ENCODE peak calls at places on chromosomes 6 and 20, in nine cellular contexts. W is PC-3, X is Panc1, S is esophagus squamous epithelium, D is lung, I is stomach, K is hepatocyte, E is lower lobe of right lung, V is suprapubic skin. L is an unnamed sample. For H3K4me1, the result is how much of the 10 kb centered on the place peaks cover.

GRCh38 chr6:13479971-13480434 is 7.4 kb downstream of the GFOD1 start:
- DNase-seq in I (no peak), E (no peak), K (no peak), D (no peak), W (no peak), X (no peak), S (no peak), V (no peak), L (no peak)

GRCh38 chr6:5851261-5851757 is 155.4 kb downstream of the NRN1 start:
- DNase-seq in K (peak), D (peak), W (no peak), I (peak), S (no peak), V (no peak), X (no peak), E (peak), L (no peak)

GRCh38 chr20:51446656-51447055 is 95.9 kb downstream of the NFATC2 start:
- DNase-seq in I (no peak), D (peak), K (peak), V (no peak), W (peak), S (no peak), X (peak), E (no peak), L (no peak)

GRCh38 chr6:80454197-80454596 is 347.7 kb downstream of the BCKDHB start:
- DNase-seq in W (peak), I (no peak), D (no peak), X (no peak), V (no peak), S (no peak), E (no peak), K (no peak), L (no peak)

GRCh38 chr6:44489912-44490604 is 102.6 kb downstream of the CDC5L start:
- DNase-seq in S (no peak), D (no peak), X (peak), W (peak), V (no peak), K (peak), I (no peak), E (no peak), L (peak)

GRCh38 chr6:156828280-156828703 is 51.1 kb downstream of the ARID1B start:
- DNase-seq in I (no peak), V (no peak), S (no peak), K (peak), D (no peak), W (peak), E (no peak), X (peak), L (no peak)

GRCh38 chr20:39019805-39020325 is 57.7 kb downstream of the DHX35 start:
- DNase-seq in E (no peak), X (no peak), D (no peak), I (no peak), V (no peak), W (peak), K (no peak), S (no peak), L (no peak)

GRCh38 chr20:63409066-63409833 is 48.1 kb upstream of the CHRNA4 start:
- DNase-seq in W (no peak), E (no peak), K (no peak), I (no peak), V (no peak), S (no peak), X (no peak), D (no peak), L (no peak)

GRCh38 chr20:45781391-45781931 is 10.2 kb downstream of the WFDC3 start:
- DNase-seq in E (no peak), S (no peak), V (no peak), D (peak), K (peak), W (peak), X (peak), I (peak), L (no peak)

GRCh38 chr6:163793584-163793983 is 379.1 kb downstream of the QKI start:
- DNase-seq in I (no peak), E (no peak), K (peak), X (no peak), S (no peak), V (no peak), D (no peak), W (peak), L (no peak)

GRCh38 chr6:3623451-3624267 is 127.9 kb downstream of the PXDC1 start:
- DNase-seq in D (no peak), K (no peak), S (no peak), I (no peak), E (no peak), V (no peak), X (no peak), W (no peak), L (no peak)

GRCh38 chr20:49620364-49621240 is 52.7 kb upstream of the PTGIS start:
- DNase-seq in I (no peak), V (no peak), D (no peak), W (no peak), E (no peak), S (no peak), K (no peak), X (no peak), L (no peak)

GRCh38 chr6:53391170-53391569 is 42.4 kb upstream of the ELOVL5 start:
- DNase-seq in S (no peak), D (no peak), W (no peak), K (no peak), I (no peak), E (no peak), X (no peak), V (no peak), L (no peak)

GRCh38 chr6:56046576-56046975 is 171.2 kb upstream of the BMP5 start:
- DNase-seq in X (no peak), E (peak), W (peak), I (peak), S (no peak), V (no peak), D (peak), K (no peak), L (peak)

GRCh38 chr20:38805502-38805957 is at the start of gene PPP1R16B:
- DNase-seq in S (no peak), X (no peak), I (peak), E (peak), K (peak), V (no peak), W (no peak), D (no peak), L (no peak)

GRCh38 chr6:156185113-156185512 is 592.1 kb upstream of the ARID1B start:
- DNase-seq in K (no peak), W (no peak), X (no peak), D (no peak), V (no peak), S (no peak), E (no peak), I (no peak), L (no peak)

GRCh38 chr6:53297004-53297403 is 51.7 kb downstream of the ELOVL5 start:
- DNase-seq in S (no peak), E (no peak), K (no peak), W (no peak), X (no peak), I (no peak), V (no peak), D (no peak), L (no peak)

GRCh38 chr6:156021746-156022396 is 566.2 kb upstream of the NOX3 start:
- DNase-seq in E (no peak), W (peak), V (no peak), S (no peak), D (no peak), X (no peak), K (no peak), I (no peak), L (no peak)

GRCh38 chr6:63263456-63263855 is 52.2 kb downstream of the FKBP1C start:
- DNase-seq in X (no peak), V (no peak), D (no peak), W (no peak), E (no peak), K (peak), S (no peak), I (no peak), L (no peak)

GRCh38 chr6:85278456-85279035 is 171.3 kb upstream of the NT5E start:
- DNase-seq in S (no peak), W (no peak), K (no peak), V (no peak), D (no peak), I (no peak), E (no peak), X (no peak), L (no peak)

GRCh38 chr6:168968228-168968627 is 285.4 kb downstream of the THBS2 start:
- DNase-seq in V (no peak), X (no peak), W (peak), K (peak), D (no peak), E (no peak), I (no peak), S (no peak), L (no peak)

GRCh38 chr6:132515386-132515785 is 2.5 kb upstream of the STX7 start:
- DNase-seq in V (no peak), E (no peak), S (no peak), D (no peak), I (no peak), X (no peak), W (no peak), K (no peak), L (no peak)

GRCh38 chr20:25220810-25221591 is 25.5 kb downstream of the ENTPD6 start:
- DNase-seq in S (no peak), K (no peak), X (no peak), W (no peak), D (no peak), E (no peak), V (peak), I (peak), L (no peak)

GRCh38 chr6:99993146-99993532 is 884 bp downstream of the MCHR2 start:
- DNase-seq in S (no peak), X (no peak), K (no peak), W (no peak), I (no peak), D (no peak), V (no peak), E (no peak), L (no peak)

GRCh38 chr6:85684125-85684808 is 41.6 kb upstream of the SYNCRIP start:
- DNase-seq in W (no peak), I (no peak), D (no peak), V (no peak), S (no peak), X (no peak), K (no peak), E (no peak), L (no peak)

GRCh38 chr6:5333653-5334052 is 72.3 kb downstream of the FARS2 start:
- DNase-seq in X (no peak), W (peak), E (no peak), K (no peak), S (no peak), I (no peak), D (no peak), V (no peak), L (no peak)

GRCh38 chr6:109184638-109185037 is 89.3 kb downstream of the CEP57L1 start:
- DNase-seq in W (no peak), I (no peak), V (no peak), K (no peak), D (no peak), E (no peak), S (no peak), X (no peak), L (no peak)

GRCh38 chr6:132131777-132132176 is 180.6 kb upstream of the CCN2 start:
- DNase-seq in K (peak), X (peak), I (no peak), S (no peak), E (no peak), W (peak), V (no peak), D (no peak), L (peak)

GRCh38 chr6:65189344-65189743 is 517.7 kb downstream of the EYS start:
- DNase-seq in S (no peak), D (no peak), I (no peak), X (no peak), E (no peak), V (no peak), W (no peak), K (no peak), L (no peak)

GRCh38 chr6:44257007-44257752 is at the start of gene SLC35B2:
- DNase-seq in I (peak), K (peak), E (peak), S (no peak), W (peak), D (no peak), X (no peak), V (no peak), L (no peak)

GRCh38 chr6:149354009-149354408 is 36.5 kb downstream of the TAB2 start:
- DNase-seq in X (no peak), V (no peak), S (no peak), D (no peak), K (no peak), W (no peak), I (no peak), E (no peak), L (no peak)

GRCh38 chr6:150894935-150895686 is 29.6 kb downstream of the MTHFD1L start:
- DNase-seq in D (no peak), K (peak), V (peak), E (no peak), I (no peak), X (no peak), S (no peak), W (peak), L (no peak)

GRCh38 chr6:118787746-118788419 is 106.1 kb upstream of the ASF1A start:
- DNase-seq in S (no peak), X (no peak), W (no peak), I (no peak), E (peak), V (no peak), K (no peak), D (no peak), L (no peak)

GRCh38 chr6:134686071-134686470 is 263.8 kb downstream of the ALDH8A1 start:
- DNase-seq in K (no peak), D (no peak), X (no peak), I (no peak), W (peak), S (no peak), V (no peak), E (no peak), L (no peak)

GRCh38 chr6:38871745-38872568 is 156.8 kb downstream of the DNAH8 start:
- DNase-seq in X (peak), W (peak), K (peak), I (peak), D (peak), S (no peak), E (no peak), V (no peak), L (no peak)
- TF ChIP-seq CTCF in X (peak), W (peak), K (peak), I (peak), D (peak), S (peak), E (peak), V (peak), L (peak)

DNA sequence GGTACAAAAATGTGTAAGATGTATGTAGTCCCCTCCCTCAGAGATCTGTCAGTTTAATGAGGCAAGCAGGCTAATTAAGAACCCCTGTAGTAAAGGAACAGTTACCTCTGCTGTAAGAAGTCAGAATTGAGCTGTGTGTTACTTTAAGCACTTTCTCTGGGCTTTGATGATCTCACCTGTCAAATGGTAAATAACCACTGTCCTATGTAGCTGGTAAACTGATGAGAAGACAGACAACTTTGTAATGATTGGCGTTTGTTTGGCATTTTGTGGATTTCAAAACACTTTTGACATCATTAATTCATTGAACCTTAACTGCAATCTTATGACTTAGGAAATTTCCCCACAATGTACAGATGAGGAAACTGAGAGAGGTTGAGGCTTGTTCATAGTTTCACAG is 55.7 kb downstream of the RALY start:
- DNase-seq in I (no peak), V (no peak), D (no peak), E (no peak), W (no peak), K (no peak), S (no peak), X (no peak), L (no peak)
- H3K4me1 ChIP-seq in I (under half), V (under half), D (under half), E (half or more), W (under half), K (under half), S (under half), X (under half), L (under half)

DNA sequence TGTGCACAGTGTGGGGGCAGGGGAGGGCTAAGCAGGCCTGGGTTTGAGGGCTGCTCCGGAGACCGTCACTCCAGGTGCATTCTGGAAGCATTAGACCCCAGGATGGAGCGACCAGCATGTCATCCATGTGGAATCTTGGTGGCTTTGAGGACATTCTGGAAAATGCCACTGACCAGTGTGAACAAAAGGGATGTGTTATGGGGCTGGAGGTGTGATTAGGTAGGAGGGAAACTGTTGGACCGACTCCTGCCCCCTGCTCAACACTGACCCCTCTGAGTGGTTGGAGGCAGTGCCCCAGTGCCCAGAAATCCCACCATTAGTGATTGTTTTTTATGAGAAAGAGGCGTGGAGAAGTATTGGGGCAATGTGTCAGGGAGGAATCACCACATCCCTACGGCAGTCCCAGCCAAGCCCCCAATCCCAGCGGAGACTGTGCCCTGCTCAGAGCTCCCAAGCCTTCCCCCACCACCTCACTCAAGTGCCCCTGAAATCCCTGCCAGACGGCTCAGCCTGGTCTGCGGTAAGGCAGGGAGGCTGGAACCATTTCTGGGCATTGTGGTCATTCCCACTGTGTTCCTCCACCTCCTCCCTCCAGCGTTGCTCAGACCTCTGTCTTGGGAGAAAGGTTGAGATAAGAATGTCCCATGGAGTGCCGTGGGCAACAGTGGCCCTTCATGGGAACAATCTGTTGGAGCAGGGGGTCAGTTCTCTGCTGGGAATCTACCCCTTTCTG is 44.0 kb upstream of the TTPAL start:
- DNase-seq in S (no peak), I (no peak), D (no peak), X (no peak), W (no peak), V (no peak), K (no peak), E (no peak), L (no peak)
- TF ChIP-seq CTCF in S (no peak), I (no peak), D (no peak), X (no peak), W (no peak), V (no peak), K (peak), E (no peak), L (no peak)

GRCh38 chr6:167331565-167331964 is 6.7 kb downstream of the TTLL2 start:
- DNase-seq in I (peak), D (peak), V (no peak), X (no peak), E (no peak), S (no peak), K (no peak), W (no peak), L (no peak)

GRCh38 chr6:167328086-167328485 is 3.2 kb downstream of the TTLL2 start:
- DNase-seq in K (no peak), V (no peak), S (no peak), E (no peak), X (no peak), D (no peak), W (no peak), I (no peak), L (no peak)

GRCh38 chr6:167325766-167326165 is 880 bp downstream of the TTLL2 start:
- DNase-seq in V (peak), I (no peak), X (no peak), D (no peak), E (no peak), K (no peak), S (no peak), W (no peak), L (no peak)

GRCh38 chr6:167330745-167331144 is 5.9 kb downstream of the TTLL2 start:
- DNase-seq in X (no peak), W (no peak), E (no peak), K (no peak), S (no peak), I (no peak), V (no peak), D (no peak), L (no peak)

DNA sequence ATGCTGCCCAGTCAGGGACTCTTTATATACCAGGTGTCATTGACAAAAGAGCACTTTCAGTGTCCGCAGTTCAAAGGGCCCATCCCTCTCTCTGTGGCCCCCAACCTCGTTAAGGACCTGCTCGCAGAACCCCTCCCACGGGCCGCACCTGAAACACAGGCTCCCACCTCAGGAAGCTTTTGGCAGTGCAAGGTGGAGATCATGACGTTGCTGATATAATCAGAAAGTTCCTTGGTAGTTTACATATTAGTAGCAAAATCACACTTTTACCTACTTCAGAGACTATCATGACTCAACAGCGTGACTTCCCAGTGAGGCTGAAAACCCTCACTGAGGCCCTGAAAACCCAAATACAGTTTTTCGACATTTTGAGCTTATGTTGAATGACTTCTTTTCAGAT is 4.1 kb downstream of the TTLL2 start:
- DNase-seq in S (no peak), E (no peak), K (no peak), D (no peak), V (no peak), I (no peak), W (no peak), X (no peak), L (no peak)
- H3K4me1 ChIP-seq in S (under half), E (under half), K (under half), D (under half), V (under half), I (under half), W (under half), X (under half), L (under half)

GRCh38 chr6:15457121-15457646 is 205.6 kb downstream of the DTNBP1 start:
- DNase-seq in S (no peak), W (no peak), D (no peak), I (no peak), E (no peak), X (no peak), K (no peak), V (no peak), L (no peak)

GRCh38 chr6:15453622-15454021 is 207.8 kb downstream of the JARID2 start:
- DNase-seq in S (no peak), W (no peak), V (peak), X (no peak), E (no peak), D (no peak), I (no peak), K (no peak), L (no peak)

GRCh38 chr6:15453186-15453585 is 207.3 kb downstream of the JARID2 start:
- DNase-seq in I (no peak), K (no peak), X (no peak), D (no peak), S (no peak), W (no peak), E (no peak), V (no peak), L (no peak)

GRCh38 chr6:15457903-15458530 is 204.8 kb downstream of the DTNBP1 start:
- DNase-seq in V (no peak), E (no peak), X (no peak), I (no peak), W (no peak), D (no peak), S (no peak), K (no peak), L (no peak)

DNA sequence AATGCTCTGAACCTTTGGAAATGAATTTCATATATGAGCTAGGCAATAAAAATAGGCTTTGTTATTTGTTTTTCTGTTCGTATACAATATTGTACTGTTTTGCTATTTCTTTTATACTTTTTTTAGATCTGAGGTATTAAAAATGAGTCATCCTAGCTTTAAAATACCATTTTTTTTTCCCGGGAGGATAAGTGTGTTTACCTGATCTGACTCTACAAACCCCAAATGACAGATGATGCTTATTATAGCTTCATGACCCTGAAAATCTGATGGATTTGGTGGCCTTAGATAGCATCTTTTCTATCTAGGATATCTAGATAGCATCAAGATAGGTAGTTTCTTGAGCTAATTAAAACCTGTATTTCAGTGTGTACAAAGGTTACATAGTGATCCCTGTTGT is 206.4 kb downstream of the DTNBP1 start:
- DNase-seq in I (no peak), D (no peak), W (peak), E (no peak), K (no peak), S (no peak), V (no peak), X (no peak), L (no peak)
- TF ChIP-seq CTCF in I (no peak), D (no peak), W (no peak), E (no peak), K (no peak), S (no peak), V (no peak), X (no peak), L (no peak)